ENCODE peak calls at places on chromosome 14, in ten cellular contexts. S is CD8-positive, alpha-beta T cell; P is ascending aorta; M is A549; B is heart right ventricle; C is H9; H is PC-3; K is mesendoderm; Y is uterus; O is HL-60. L is an unnamed sample.

GRCh38 chr14:22531451-22532344 is 57.3 kb downstream of the DAD1 start:
- DNase-seq in S (no peak), P (no peak), M (no peak), B (no peak), C (no peak), H (no peak), K (no peak), Y (no peak), O (no peak), L (no peak)

GRCh38 chr14:76331328-76332011 is 44.5 kb upstream of the ESRRB start:
- DNase-seq in S (no peak), P (no peak), M (no peak), B (no peak), C (no peak), H (no peak), K (no peak), Y (no peak), O (no peak), L (no peak)

GRCh38 chr14:58944226-58944769 is 244.2 kb upstream of the DAAM1 start:
- DNase-seq in S (no peak), P (no peak), M (peak; percentile 3), B (no peak), C (no peak), H (no peak), K (peak; percentile 45), Y (no peak), O (no peak), L (peak; percentile 52)

GRCh38 chr14:92459479-92460421 is 53.8 kb upstream of the RIN3 start:
- DNase-seq in S (no peak), P (no peak), M (no peak), B (peak; percentile 80), C (peak; percentile 37), H (no peak), K (no peak), Y (no peak), O (no peak), L (no peak)

GRCh38 chr14:102020058-102020971 is 55.9 kb downstream of the DYNC1H1 start:
- DNase-seq in S (peak; percentile 35), P (no peak), M (no peak), B (no peak), C (no peak), H (peak; percentile 88), K (no peak), Y (no peak), O (peak; percentile 53), L (no peak)

GRCh38 chr14:55053018-55053417 is 1.6 kb downstream of the MAPK1IP1L start:
- DNase-seq in S (no peak), P (no peak), M (no peak), B (no peak), C (no peak), H (peak; percentile 53), K (no peak), Y (no peak), O (no peak), L (no peak)

GRCh38 chr14:58864751-58865519 is 227.2 kb downstream of the DACT1 start:
- DNase-seq in S (no peak), P (no peak), M (no peak), B (peak; percentile 20), C (no peak), H (peak; percentile 58), K (peak; percentile 53), Y (no peak), O (no peak), L (no peak)

GRCh38 chr14:85466678-85467077 is 63.3 kb upstream of the FLRT2 start:
- DNase-seq in S (no peak), P (no peak), M (peak; percentile 25), B (no peak), C (no peak), H (peak; percentile 15), K (peak; percentile 12), Y (no peak), O (no peak), L (no peak)

GRCh38 chr14:87133073-87133815 is 859.7 kb downstream of the GALC start:
- DNase-seq in S (no peak), P (no peak), M (no peak), B (peak; percentile 40), C (no peak), H (peak; percentile 35), K (peak; percentile 22), Y (no peak), O (no peak), L (no peak)

GRCh38 chr14:61662437-61663311 is 32.6 kb upstream of the HIF1A start:
- DNase-seq in S (peak; percentile 53), P (no peak), M (peak; percentile 76), B (no peak), C (no peak), H (peak; percentile 99), K (peak; percentile 68), Y (no peak), O (peak; percentile 70), L (no peak)

GRCh38 chr14:21022686-21023085 is 2.2 kb downstream of the NDRG2 start:
- DNase-seq in S (no peak), P (no peak), M (no peak), B (no peak), C (peak; percentile 19), H (no peak), K (no peak), Y (no peak), O (no peak), L (no peak)

GRCh38 chr14:21019377-21019776 is 5.5 kb downstream of the NDRG2 start:
- DNase-seq in S (no peak), P (no peak), M (no peak), B (no peak), C (no peak), H (no peak), K (no peak), Y (no peak), O (no peak), L (no peak)

GRCh38 chr14:21018286-21018685 is 6.6 kb downstream of the NDRG2 start:
- DNase-seq in S (no peak), P (no peak), M (no peak), B (no peak), C (no peak), H (no peak), K (no peak), Y (no peak), O (no peak), L (no peak)

GRCh38 chr14:21023174-21023573 is 1.7 kb downstream of the NDRG2 start:
- DNase-seq in S (no peak), P (no peak), M (no peak), B (no peak), C (peak; percentile 25), H (no peak), K (no peak), Y (no peak), O (no peak), L (peak; percentile 27)

GRCh38 chr14:21020977-21021545 is 3.8 kb downstream of the NDRG2 start:
- DNase-seq in S (no peak), P (no peak), M (no peak), B (no peak), C (no peak), H (no peak), K (no peak), Y (no peak), O (no peak), L (no peak)
- H3K27ac ChIP-seq in S (no peak overlapping the region), P (no peak overlapping the region), M (no peak overlapping the region), B (no peak overlapping the region), C (no peak overlapping the region), H (no peak overlapping the region), K (no peak overlapping the region), Y (peak overlapping the region; percentile 99), O (no peak overlapping the region), L (peak overlapping the region; percentile 46)

DNA sequence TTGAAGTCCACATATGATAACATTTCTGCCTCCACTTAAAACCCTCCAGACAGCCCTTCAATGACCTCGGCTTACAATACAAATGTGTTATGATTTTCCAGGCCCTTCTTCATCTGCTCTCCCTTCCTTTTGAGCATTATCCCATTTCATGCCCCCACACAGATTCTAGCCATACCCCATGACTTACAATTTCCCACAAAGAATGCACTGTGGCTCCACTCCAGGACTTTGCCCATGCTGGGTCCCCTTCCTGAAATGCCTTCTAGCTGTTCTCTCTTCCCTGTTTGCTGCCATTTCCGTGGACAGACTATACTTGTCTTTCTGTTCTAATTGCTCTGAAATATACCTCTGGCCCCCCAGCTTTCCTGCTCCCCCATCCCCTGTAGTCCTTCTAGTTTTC is 963.2 kb downstream of the DIO2 start:
- DNase-seq in S (no peak), P (no peak), M (no peak), B (no peak), C (no peak), H (no peak), K (no peak), Y (no peak), O (no peak), L (no peak)
- H3K27ac ChIP-seq in S (no peak overlapping the region), P (no peak overlapping the region), M (no peak overlapping the region), B (no peak overlapping the region), C (no peak overlapping the region), H (no peak overlapping the region), K (no peak overlapping the region), Y (no peak overlapping the region), O (no peak overlapping the region), L (no peak overlapping the region)

GRCh38 chr14:89369656-89370055 is 47.4 kb downstream of the FOXN3 start:
- DNase-seq in S (no peak), P (peak; percentile 27), M (no peak), B (no peak), C (peak; percentile 2), H (no peak), K (no peak), Y (no peak), O (no peak), L (no peak)
- H3K27ac ChIP-seq in S (no peak overlapping the region), P (no peak overlapping the region), M (no peak overlapping the region), B (no peak overlapping the region), C (no peak overlapping the region), H (no peak overlapping the region), K (no peak overlapping the region), Y (no peak overlapping the region), O (no peak overlapping the region), L (no peak overlapping the region)

DNA sequence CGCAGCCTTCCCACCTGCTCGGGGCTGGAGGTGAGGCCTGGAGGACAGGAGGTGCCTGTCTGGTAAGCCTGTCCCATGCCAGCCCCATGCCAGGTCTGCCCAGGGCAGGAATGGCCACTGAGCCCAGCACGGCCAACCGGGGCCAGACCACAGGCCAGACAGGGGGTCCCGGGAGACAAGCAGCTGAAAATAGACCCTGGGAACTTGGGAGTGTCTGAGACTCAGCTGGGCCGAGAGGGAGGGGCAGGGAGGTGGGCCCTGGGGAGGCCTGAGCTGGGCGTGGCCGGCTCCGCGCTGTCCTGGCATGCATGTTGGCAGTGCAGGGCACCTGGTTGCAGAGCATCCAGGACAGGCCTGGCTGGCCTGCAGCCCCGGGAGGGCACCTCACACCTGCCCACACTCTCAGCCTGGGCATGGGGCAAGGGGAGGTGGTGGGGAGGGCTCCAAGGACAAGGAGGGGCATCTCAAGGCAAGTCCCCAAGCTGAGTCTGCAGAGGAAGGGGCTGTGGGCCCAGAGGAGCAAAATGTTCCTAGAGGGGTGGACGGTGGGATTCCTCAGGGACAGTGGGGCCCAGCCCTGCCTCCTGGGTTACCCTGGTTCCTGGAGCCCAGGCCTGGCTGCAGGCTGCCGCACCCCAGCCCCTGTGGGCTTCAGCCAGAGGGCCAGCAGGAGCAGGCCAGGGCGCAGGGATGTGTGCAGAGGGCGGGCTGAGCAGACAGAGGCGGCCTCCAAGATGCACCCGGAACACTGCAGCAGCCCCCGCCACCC is 3.2 kb upstream of the CRIP1 start:
- DNase-seq in S (no peak), P (no peak), M (peak; percentile 60), B (peak; percentile 63), C (no peak), H (peak; percentile 18), K (no peak), Y (peak; percentile 42), O (no peak), L (no peak)
- H3K27ac ChIP-seq in S (peak overlapping the region; percentile 98), P (peak overlapping the region; percentile 99), M (peak overlapping the region; percentile 100), B (peak overlapping the region; percentile 93), C (no peak overlapping the region), H (peak overlapping the region; percentile 100), K (no peak overlapping the region), Y (peak overlapping the region; percentile 90), O (no peak overlapping the region), L (no peak overlapping the region)

GRCh38 chr14:64773046-64773445 is 68.8 kb downstream of the PLEKHG3 start:
- DNase-seq in S (no peak), P (no peak), M (no peak), B (no peak), C (no peak), H (no peak), K (no peak), Y (no peak), O (no peak), L (no peak)
- H3K27ac ChIP-seq in S (no peak overlapping the region), P (no peak overlapping the region), M (no peak overlapping the region), B (no peak overlapping the region), C (no peak overlapping the region), H (no peak overlapping the region), K (no peak overlapping the region), Y (no peak overlapping the region), O (no peak overlapping the region), L (no peak overlapping the region)